ENCODE peak calls at places on chromosomes 4 and X, in ten cellular contexts. P, K, B, Q, U, F, A, H, S and W are unnamed samples.

GRCh38 chr4:146654648-146654975 is 15.9 kb downstream of the POU4F2 start:
- DNase-seq in U (peak), F (no peak), H (no peak), B (no peak), S (no peak), K (no peak), A (peak), Q (no peak), P (no peak), W (no peak)

GRCh38 chr4:39044364-39044946 is 12.2 kb upstream of the TMEM156 start:
- DNase-seq in S (peak), F (peak), K (peak), Q (peak), A (peak), B (peak), P (peak), U (peak), H (peak), W (no peak)

GRCh38 chrX:115023139-115023538 is 5.7 kb upstream of the IL13RA2 start:
- DNase-seq in B (no peak), S (no peak), H (no peak), K (peak), Q (no peak), P (no peak), A (peak), U (no peak), F (peak), W (no peak)

GRCh38 chr4:89496851-89497250 is 189.3 kb upstream of the GPRIN3 start:
- DNase-seq in U (no peak), Q (no peak), A (no peak), F (peak), P (no peak), S (no peak), H (no peak), B (no peak), K (no peak), W (no peak)

GRCh38 chr4:80268081-80268823 is 1.8 kb downstream of the FGF5 start:
- DNase-seq in P (no peak), Q (no peak), B (no peak), S (no peak), H (no peak), F (peak), A (peak), K (no peak), U (peak), W (no peak)

GRCh38 chr4:153969542-153969941 is 180.7 kb upstream of the SFRP2 start:
- DNase-seq in K (no peak), S (no peak), A (no peak), H (no peak), B (no peak), P (no peak), U (no peak), Q (no peak), F (no peak), W (no peak)

GRCh38 chr4:86358176-86358701 is 1.6 kb downstream of the MAPK10 start:
- DNase-seq in F (no peak), S (no peak), P (peak), K (no peak), B (no peak), H (no peak), U (no peak), Q (no peak), A (peak), W (no peak)

GRCh38 chr4:8347660-8348059 is 78.1 kb downstream of the HTRA3 start:
- DNase-seq in A (no peak), B (peak), K (no peak), S (no peak), F (no peak), H (no peak), Q (no peak), U (no peak), P (no peak), W (no peak)

GRCh38 chrX:45344597-45344996 is 143.9 kb upstream of the DIPK2B start:
- DNase-seq in A (peak), K (no peak), Q (no peak), U (no peak), H (no peak), P (no peak), F (no peak), B (no peak), S (no peak), W (no peak)

GRCh38 chr4:108301583-108302256 is 133.0 kb upstream of the LEF1 start:
- DNase-seq in H (no peak), P (no peak), A (no peak), U (no peak), Q (no peak), F (peak), S (no peak), B (no peak), K (no peak), W (no peak)

GRCh38 chr4:5472166-5472565 is 236.2 kb downstream of the EVC2 start:
- DNase-seq in F (no peak), K (no peak), B (no peak), U (no peak), A (no peak), S (no peak), P (no peak), H (no peak), Q (no peak), W (no peak)

GRCh38 chrX:106177106-106177981 is 9.2 kb downstream of the PWWP3B start:
- DNase-seq in K (peak), A (peak), B (no peak), H (no peak), P (no peak), Q (no peak), S (no peak), U (peak), F (peak), W (no peak)